ENCODE peak calls at places on chromosomes 11 and 22, in four cellular contexts. Q is skeletal muscle cell, X is fibroblast of lung, D is A549. S is an unnamed sample.

GRCh38 chr11:107999759-108000455 is 8.8 kb upstream of the CUL5 start:
- DNase-seq in Q (no peak), X (peak; percentile 59), D (peak; percentile 67), S (peak; percentile 58)

GRCh38 chr11:126662055-126662790 is 306.7 kb downstream of the ST3GAL4 start:
- DNase-seq in Q (no peak), X (peak; percentile 17), D (no peak), S (no peak)

GRCh38 chr11:76240143-76240505 is 33.8 kb upstream of the WNT11 start:
- DNase-seq in Q (no peak), X (no peak), D (no peak), S (no peak)

GRCh38 chr11:87879118-87879517 is 296.1 kb downstream of the RAB38 start:
- DNase-seq in Q (no peak), X (no peak), D (no peak), S (no peak)

GRCh38 chr11:27807594-27807993 is 107.3 kb upstream of the BDNF start:
- DNase-seq in Q (no peak), X (peak; percentile 10), D (no peak), S (no peak)

GRCh38 chr11:43845816-43846215 is 34.8 kb upstream of the ALKBH3 start:
- DNase-seq in Q (no peak), X (no peak), D (no peak), S (no peak)

GRCh38 chr22:25747245-25747944 is 5.4 kb downstream of the MYO18B start:
- DNase-seq in Q (peak; percentile 85), X (peak; percentile 99), D (peak; percentile 49), S (no peak)

GRCh38 chr22:17754233-17754925 is 19.9 kb downstream of the BID start:
- DNase-seq in Q (no peak), X (no peak), D (no peak), S (no peak)

GRCh38 chr11:27218498-27219038 is 144.4 kb downstream of the CCDC34 start:
- DNase-seq in Q (peak; percentile 80), X (peak; percentile 99), D (no peak), S (no peak)

GRCh38 chr22:23784215-23784732 is 2.5 kb upstream of the SMARCB1 start:
- DNase-seq in Q (no peak), X (peak; percentile 75), D (no peak), S (no peak)

GRCh38 chr11:123221074-123221473 is 26.0 kb upstream of the CLMP start:
- DNase-seq in Q (no peak), X (no peak), D (no peak), S (no peak)

GRCh38 chr11:802018-802617 is 2.9 kb downstream of the PIDD1 start:
- DNase-seq in Q (no peak), X (no peak), D (no peak), S (no peak)

GRCh38 chr11:803467-803742 is 1.6 kb downstream of the PIDD1 start:
- DNase-seq in Q (no peak), X (no peak), D (no peak), S (no peak)

GRCh38 chr11:802693-803466 is 2.2 kb downstream of the PIDD1 start:
- DNase-seq in Q (no peak), X (no peak), D (no peak), S (no peak)

GRCh38 chr11:803770-804598 is 1.0 kb downstream of the PIDD1 start:
- DNase-seq in Q (no peak), X (no peak), D (no peak), S (peak; percentile 50)

GRCh38 chr11:804599-804964 is 449 bp downstream of the PIDD1 start:
- DNase-seq in Q (no peak), X (no peak), D (no peak), S (no peak)
- H3K4me3 ChIP-seq in Q (peak overlapping the region; percentile 75), X (peak overlapping the region; percentile 73), D (peak overlapping the region; percentile 60), S (peak overlapping the region; percentile 94)

GRCh38 chr11:45919276-45919675 is 1.6 kb upstream of the PEX16 start:
- DNase-seq in Q (no peak), X (no peak), D (no peak), S (no peak)
- H3K4me3 ChIP-seq in Q (no peak overlapping the region), X (no peak overlapping the region), D (no peak overlapping the region), S (no peak overlapping the region)

DNA sequence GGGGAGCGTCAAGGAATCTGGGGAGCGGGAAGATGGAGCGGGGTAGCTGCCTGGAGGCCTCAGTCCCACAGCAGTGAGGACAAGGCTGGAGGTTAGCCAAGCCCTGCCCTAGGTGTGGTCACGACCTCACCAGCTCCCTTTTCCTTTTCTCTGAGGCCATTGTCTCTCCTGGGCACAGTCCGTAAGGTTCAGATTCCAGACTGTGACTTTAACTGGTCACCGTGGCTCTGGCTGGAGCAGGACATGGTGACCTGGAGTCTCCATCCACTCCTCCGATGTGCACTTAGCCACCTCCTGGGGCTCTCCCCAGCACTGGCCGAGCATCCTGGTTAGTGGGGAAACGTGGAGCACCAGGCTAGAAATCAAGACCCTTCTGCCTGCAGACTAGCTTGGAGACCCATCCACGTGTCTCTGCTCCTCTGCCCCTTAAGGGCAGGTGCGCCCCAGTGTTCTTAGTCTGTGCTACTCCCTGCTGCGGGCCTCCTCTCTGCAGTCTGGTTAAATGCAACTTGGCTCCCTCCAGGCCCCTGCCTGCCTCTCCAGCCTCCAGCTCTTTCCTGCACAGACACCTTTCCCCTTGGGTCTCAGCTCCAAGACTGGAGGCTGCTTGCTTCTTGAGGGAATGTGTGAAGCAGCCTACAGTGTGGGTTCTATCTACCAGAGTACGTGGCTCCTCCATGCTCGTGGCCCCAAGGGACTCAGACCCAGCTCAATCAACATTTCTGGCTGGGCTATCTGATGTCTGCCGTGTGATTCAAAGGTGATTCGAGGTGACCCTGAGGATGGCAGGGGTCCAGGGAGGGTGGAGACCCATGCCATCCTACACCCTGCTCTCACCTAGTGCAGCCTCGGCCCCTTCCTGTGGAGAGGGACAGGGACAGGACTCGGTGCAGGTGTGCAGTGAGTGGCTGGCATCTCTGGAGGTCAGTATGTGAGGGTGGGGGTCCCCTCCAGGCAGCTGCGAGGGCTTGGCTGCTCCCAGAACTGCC is 5.2 kb downstream of the SLC25A1 start:
- DNase-seq in Q (no peak), X (no peak), D (no peak), S (no peak)
- H3K4me3 ChIP-seq in Q (peak overlapping the region; percentile 97), X (peak overlapping the region; percentile 98), D (no peak overlapping the region), S (no peak overlapping the region)

DNA sequence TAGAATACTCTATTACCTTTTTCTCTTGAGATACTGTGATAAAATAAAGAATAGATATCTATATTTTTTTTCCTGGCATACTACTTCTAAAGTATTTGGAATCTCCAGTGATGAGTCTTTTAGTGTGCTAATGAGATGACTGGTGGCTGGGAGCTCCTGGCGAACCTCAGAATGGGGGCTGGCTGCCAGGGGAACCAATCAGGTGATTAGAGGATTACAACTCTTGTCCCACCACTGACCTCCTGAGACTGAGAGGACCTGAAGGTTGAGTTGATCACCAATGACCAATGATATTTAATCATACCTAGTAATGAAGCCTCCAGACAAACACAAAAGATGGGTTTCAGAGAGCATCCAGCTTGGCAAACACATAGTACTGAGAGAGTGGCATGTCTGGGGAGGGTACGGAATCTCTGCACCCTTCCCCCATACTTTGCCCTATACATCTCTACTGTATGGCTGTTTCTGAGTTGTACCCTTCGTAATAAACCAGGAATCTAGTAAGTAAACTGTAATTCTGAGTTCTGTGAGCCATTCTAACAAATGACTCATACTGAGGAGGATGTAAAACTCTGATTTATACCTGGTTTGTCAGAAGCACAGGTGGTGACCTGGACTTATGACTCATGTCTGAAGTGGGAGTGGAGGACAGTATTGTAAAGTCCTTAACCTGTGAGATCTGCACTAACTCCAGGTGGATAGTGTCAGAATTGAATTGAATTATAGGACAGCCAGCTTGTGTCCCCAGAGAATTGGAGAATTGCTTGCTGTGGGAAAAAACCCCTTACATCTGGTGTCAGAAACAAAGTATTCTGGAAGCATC is 325.3 kb upstream of the LRRC4C start:
- DNase-seq in Q (no peak), X (peak; percentile 42), D (no peak), S (no peak)
- H3K4me3 ChIP-seq in Q (no peak overlapping the region), X (no peak overlapping the region), D (no peak overlapping the region), S (no peak overlapping the region)

GRCh38 chr11:86193297-86194095 is 51.1 kb upstream of the EED start:
- DNase-seq in Q (peak; percentile 38), X (peak; percentile 82), D (peak; percentile 87), S (peak; percentile 85)
- H3K4me3 ChIP-seq in Q (peak overlapping the region; percentile 10), X (no peak overlapping the region), D (peak overlapping the region; percentile 29), S (peak overlapping the region; percentile 38)

DNA sequence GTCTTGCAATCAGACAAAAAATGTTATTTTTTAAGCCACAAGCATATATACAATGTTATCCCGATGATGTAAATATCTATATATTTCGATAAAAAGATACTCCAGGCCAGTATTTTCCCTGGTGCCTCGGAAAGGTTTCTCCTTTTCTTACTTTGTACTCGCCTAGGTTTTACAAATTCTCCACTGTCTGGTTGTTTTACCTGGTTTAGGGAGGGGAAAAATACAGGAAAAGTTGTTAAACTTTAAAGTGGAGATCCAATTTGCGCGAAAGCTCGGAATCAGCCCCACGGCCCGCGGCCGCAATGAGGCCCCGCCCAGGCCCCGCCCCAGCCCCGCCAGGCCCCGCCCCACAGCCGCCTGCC is 58.4 kb upstream of the WNT7B start:
- DNase-seq in Q (no peak), X (no peak), D (no peak), S (no peak)
- H3K4me3 ChIP-seq in Q (peak overlapping the region; percentile 59), X (peak overlapping the region; percentile 64), D (peak overlapping the region; percentile 67), S (peak overlapping the region; percentile 86)

GRCh38 chr11:11077898-11078297 is 220.0 kb upstream of the ZBED5 start:
- DNase-seq in Q (no peak), X (no peak), D (no peak), S (no peak)
- H3K4me3 ChIP-seq in Q (no peak overlapping the region), X (no peak overlapping the region), D (no peak overlapping the region), S (no peak overlapping the region)

S was measured in WERI-Rb-1.